ENCODE peak calls at places on chromosome 17, in five cellular contexts. E is lung microvascular endothelial cell, C is transverse colon, H is cardiac muscle cell, A is germinal center. K is an unnamed sample.

GRCh38 chr17:19596869-19597268 is 51.7 kb upstream of the ALDH3A2 start:
- DNase-seq in E (no peak), C (no peak), H (no peak), A (no peak), K (no peak)

GRCh38 chr17:1931759-1932579 is 93.2 kb downstream of the RTN4RL1 start:
- DNase-seq in E (no peak), C (peak), H (peak), A (no peak), K (no peak)

GRCh38 chr17:79808763-79809529 is 12.1 kb upstream of the CBX8 start:
- DNase-seq in E (peak), C (peak), H (no peak), A (no peak), K (no peak)

GRCh38 chr17:5915337-5915736 is 154.8 kb upstream of the WSCD1 start:
- DNase-seq in E (no peak), C (no peak), H (no peak), A (no peak), K (no peak)

GRCh38 chr17:28008526-28008925 is 34.0 kb upstream of the NLK start:
- DNase-seq in E (peak), C (peak), H (peak), A (no peak), K (no peak)

GRCh38 chr17:45090711-45091110 is 29.6 kb downstream of the NMT1 start:
- DNase-seq in E (no peak), C (no peak), H (no peak), A (no peak), K (no peak)

GRCh38 chr17:41528959-41529353 is 848 bp upstream of the KRT19 start:
- DNase-seq in E (no peak), C (peak), H (no peak), A (no peak), K (peak)

GRCh38 chr17:77736207-77736600 is 222.3 kb upstream of the TNRC6C start:
- DNase-seq in E (no peak), C (no peak), H (peak), A (no peak), K (no peak)

GRCh38 chr17:67433248-67433924 is 56.3 kb downstream of the PITPNC1 start:
- DNase-seq in E (no peak), C (no peak), H (no peak), A (no peak), K (no peak)

GRCh38 chr17:73023759-73024158 is 68.7 kb downstream of the SLC39A11 start:
- DNase-seq in E (no peak), C (no peak), H (no peak), A (no peak), K (no peak)